ENCODE peak calls at places on chromosomes 6 and 20, in five cellular contexts. M, P, V, B and I are unnamed samples.

GRCh38 chr6:17219098-17219497 is 62.1 kb upstream of the RBM24 start:
- DNase-seq in B (no peak), P (no peak), V (no peak), M (no peak), I (no peak)

GRCh38 chr6:1625926-1626413 is 16.3 kb downstream of the FOXC1 start:
- DNase-seq in M (no peak), V (no peak), B (no peak), P (no peak), I (peak; percentile 51)

GRCh38 chr6:11096109-11096508 is 2.5 kb downstream of the SMIM13 start:
- DNase-seq in V (no peak), B (peak; percentile 26), P (peak; percentile 48), M (no peak), I (peak; percentile 56)

GRCh38 chr20:51661609-51662178 is 106.5 kb downstream of the ATP9A start:
- DNase-seq in B (no peak), M (no peak), P (no peak), V (no peak), I (no peak)

GRCh38 chr6:138289739-138290138 is 71.4 kb upstream of the PBOV1 start:
- DNase-seq in B (no peak), V (peak; percentile 60), P (no peak), M (peak; percentile 38), I (no peak)

GRCh38 chr6:142187209-142187608 is 40.1 kb downstream of the VTA1 start:
- DNase-seq in M (no peak), B (no peak), P (no peak), V (peak; percentile 67), I (no peak)

GRCh38 chr20:38649275-38649891 is 47.8 kb downstream of the ARHGAP40 start:
- DNase-seq in B (no peak), V (no peak), M (no peak), P (peak; percentile 9), I (no peak)

GRCh38 chr6:74100719-74101287 is 404.8 kb downstream of the CD109 start:
- DNase-seq in M (no peak), V (no peak), B (no peak), P (no peak), I (no peak)

GRCh38 chr6:159451051-159451450 is 242.0 kb downstream of the SOD2 start:
- DNase-seq in M (no peak), V (no peak), B (no peak), P (no peak), I (no peak)

GRCh38 chr6:56798163-56798562 is 155.5 kb upstream of the DST start:
- DNase-seq in P (no peak), V (no peak), M (no peak), B (no peak), I (peak; percentile 78)

GRCh38 chr20:23235173-23236027 is 115.2 kb upstream of the NXT1 start:
- DNase-seq in M (peak; percentile 66), V (peak; percentile 89), P (peak; percentile 81), B (no peak), I (peak; percentile 6)

GRCh38 chr20:19449051-19449450 is 236.6 kb downstream of the SLC24A3 start:
- DNase-seq in B (peak; percentile 70), V (no peak), P (no peak), M (no peak), I (no peak)

GRCh38 chr6:148700713-148701392 is 46.0 kb upstream of the UST start:
- DNase-seq in M (no peak), B (no peak), P (no peak), V (no peak), I (no peak)

GRCh38 chr6:157289764-157290163 is 33.6 kb downstream of the TMEM242 start:
- DNase-seq in V (no peak), M (no peak), B (no peak), P (no peak), I (no peak)

GRCh38 chr6:95866732-95867131 is 149.0 kb upstream of the FUT9 start:
- DNase-seq in M (peak; percentile 41), P (no peak), B (no peak), V (no peak), I (no peak)

GRCh38 chr6:170152111-170152926 is 138.6 kb downstream of the DLL1 start:
- DNase-seq in V (peak; percentile 74), M (peak; percentile 80), B (peak; percentile 92), P (no peak), I (no peak)

GRCh38 chr6:36968266-36968977 is 13.9 kb downstream of the PI16 start:
- DNase-seq in M (peak; percentile 64), P (no peak), B (no peak), V (peak; percentile 57), I (no peak)

GRCh38 chr6:131116755-131117360 is 18.4 kb upstream of the AKAP7 start:
- DNase-seq in B (no peak), P (peak; percentile 16), V (no peak), M (no peak), I (no peak)

GRCh38 chr6:17714879-17715860 is 8.4 kb upstream of the NUP153 start:
- DNase-seq in M (no peak), P (peak; percentile 21), V (no peak), B (no peak), I (no peak)

GRCh38 chr20:47727909-47728361 is 57.3 kb downstream of the SULF2 start:
- DNase-seq in V (peak; percentile 90), P (no peak), M (no peak), B (no peak), I (no peak)

GRCh38 chr6:93021235-93021909 is 398.0 kb downstream of the EPHA7 start:
- DNase-seq in B (no peak), P (no peak), V (no peak), M (no peak), I (no peak)

GRCh38 chr6:155186052-155186658 is 77.7 kb upstream of the CLDN20 start:
- DNase-seq in M (no peak), V (no peak), B (no peak), P (no peak), I (no peak)

GRCh38 chr20:35988910-35989463 is 20.6 kb downstream of the CNBD2 start:
- DNase-seq in M (no peak), B (no peak), V (no peak), P (no peak), I (no peak)

GRCh38 chr6:121573466-121573865 is 138.0 kb downstream of the GJA1 start:
- DNase-seq in M (no peak), P (no peak), B (no peak), V (no peak), I (no peak)

GRCh38 chr6:20708367-20709124 is 174.3 kb downstream of the CDKAL1 start:
- DNase-seq in P (no peak), B (no peak), M (no peak), V (no peak), I (no peak)

GRCh38 chr6:20711518-20711917 is 177.3 kb downstream of the CDKAL1 start:
- DNase-seq in V (no peak), P (no peak), B (no peak), M (no peak), I (no peak)

GRCh38 chr6:20707166-20707485 is 172.9 kb downstream of the CDKAL1 start:
- DNase-seq in M (no peak), V (no peak), P (no peak), B (no peak), I (no peak)

GRCh38 chr6:20707870-20708269 is 173.6 kb downstream of the CDKAL1 start:
- DNase-seq in P (no peak), V (no peak), B (no peak), M (no peak), I (no peak)

GRCh38 chr6:20709451-20709850 is 175.2 kb downstream of the CDKAL1 start:
- DNase-seq in V (no peak), B (no peak), M (no peak), P (no peak), I (no peak)
- TF ChIP-seq POLR2AphosphoS5 in V (no peak), B (no peak), M (no peak), P (no peak), I (no peak)

DNA sequence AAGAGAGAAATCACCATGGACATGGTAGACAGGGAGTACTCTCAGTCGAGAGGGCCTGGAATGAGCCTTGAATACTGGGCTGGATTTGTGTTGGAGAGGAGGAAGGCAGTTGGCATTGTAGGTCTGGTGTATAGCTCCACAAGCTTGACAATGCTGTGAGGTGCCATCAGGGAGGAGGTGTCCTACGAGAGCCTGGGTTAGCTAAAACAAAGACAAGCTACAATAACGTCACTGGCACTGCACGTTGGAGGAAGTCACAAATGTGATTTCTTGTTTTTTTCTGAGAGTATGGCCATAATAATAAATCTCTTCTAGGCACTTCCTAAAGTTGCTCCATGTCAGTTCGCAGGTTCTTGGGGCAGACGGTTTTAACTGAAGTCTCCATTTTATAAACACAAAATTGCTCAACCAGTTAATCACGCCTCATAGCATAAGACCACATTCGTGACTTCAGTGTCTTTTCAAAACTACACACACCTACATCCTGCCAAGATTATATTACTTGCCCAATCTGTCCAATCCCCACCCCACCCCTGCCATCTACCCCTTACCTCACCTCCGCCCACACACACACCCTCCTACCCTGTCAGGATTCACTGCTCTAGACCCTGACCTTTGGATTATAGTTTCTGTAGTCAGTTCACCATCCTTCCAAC is 4.4 kb upstream of the HLA-DMB start:
- DNase-seq in V (peak; percentile 84), P (no peak), M (no peak), B (no peak), I (no peak)
- TF ChIP-seq POLR2AphosphoS5 in V (no peak), P (no peak), M (no peak), B (no peak), I (no peak)

GRCh38 chr20:37598101-37598530 is 70.4 kb upstream of the BLCAP start:
- DNase-seq in B (no peak), P (no peak), V (no peak), M (no peak), I (no peak)
- TF ChIP-seq POLR2AphosphoS5 in B (no peak), P (no peak), V (no peak), M (no peak), I (no peak)

GRCh38 chr20:44526129-44526528 is 4.3 kb upstream of the SERINC3 start:
- DNase-seq in M (no peak), P (no peak), V (no peak), B (no peak), I (no peak)
- TF ChIP-seq POLR2AphosphoS5 in M (no peak), P (no peak), V (no peak), B (no peak), I (no peak)

GRCh38 chr20:10987651-10988383 is 314.0 kb upstream of the JAG1 start:
- DNase-seq in P (no peak), V (no peak), B (no peak), M (no peak), I (no peak)
- TF ChIP-seq POLR2AphosphoS5 in P (no peak), V (no peak), B (no peak), M (no peak), I (no peak)